ENCODE peak calls at places on chromosomes 5 and 9, in four cellular contexts. S, O, N and C are unnamed samples. For H3K27me3 and H3K4me1, the result is how much of the 10 kb centered on the place peaks cover.

GRCh38 chr5:130141689-130142320 is 237.5 kb downstream of the CHSY3 start:
- DNase-seq in S (no peak), O (peak), N (peak), C (peak)

GRCh38 chr9:90095682-90096081 is 490.9 kb downstream of the GADD45G start:
- DNase-seq in S (no peak), O (no peak), N (no peak), C (no peak)

GRCh38 chr5:3394046-3394597 is 201.5 kb upstream of the IRX1 start:
- DNase-seq in S (no peak), O (no peak), N (no peak), C (no peak)

GRCh38 chr9:347667-348292 is 133.1 kb downstream of the DOCK8 start:
- DNase-seq in S (peak), O (no peak), N (peak), C (peak)

GRCh38 chr5:54263447-54263846 is 46.9 kb downstream of the ARL15 start:
- DNase-seq in S (no peak), O (no peak), N (no peak), C (no peak)

GRCh38 chr5:35963381-35963843 is 25.0 kb upstream of the CAPSL start:
- DNase-seq in S (no peak), O (peak), N (no peak), C (peak)

GRCh38 chr9:100869321-100869720 is 159.2 kb upstream of the PLPPR1 start:
- DNase-seq in S (no peak), O (no peak), N (no peak), C (no peak)

GRCh38 chr5:150465926-150466325 is 16.4 kb upstream of the RPS14 start:
- DNase-seq in S (no peak), O (no peak), N (no peak), C (no peak)

GRCh38 chr5:58346001-58346400 is 113.9 kb downstream of the PLK2 start:
- DNase-seq in S (no peak), O (no peak), N (no peak), C (no peak)

GRCh38 chr5:43631182-43631910 is 28.4 kb downstream of the NNT start:
- DNase-seq in S (peak), O (peak), N (peak), C (peak)

GRCh38 chr9:72524820-72525539 is 3.6 kb downstream of the TMC1 start:
- DNase-seq in S (peak), O (peak), N (peak), C (peak)

GRCh38 chr5:56522972-56523371 is 289.8 kb upstream of the ANKRD55 start:
- DNase-seq in S (no peak), O (no peak), N (no peak), C (peak)

GRCh38 chr9:85647571-85647970 is 94.2 kb downstream of the AGTPBP1 start:
- DNase-seq in S (no peak), O (no peak), N (no peak), C (no peak)

GRCh38 chr9:34463098-34463900 is 4.7 kb downstream of the DNAI1 start:
- DNase-seq in S (no peak), O (no peak), N (no peak), C (peak)

GRCh38 chr5:173764321-173765029 is 123.7 kb upstream of the CPEB4 start:
- DNase-seq in S (no peak), O (peak), N (peak), C (peak)

GRCh38 chr9:131422241-131422792 is 28.4 kb downstream of the PRRC2B start:
- DNase-seq in S (no peak), O (no peak), N (peak), C (no peak)

GRCh38 chr5:143432658-143433239 is 29.3 kb upstream of the NR3C1 start:
- DNase-seq in S (no peak), O (no peak), N (no peak), C (no peak)

GRCh38 chr5:52702877-52703276 is 84.8 kb upstream of the ITGA1 start:
- DNase-seq in S (no peak), O (no peak), N (no peak), C (no peak)

GRCh38 chr5:179251276-179251969 is 93.8 kb downstream of the ADAMTS2 start:
- DNase-seq in S (no peak), O (peak), N (no peak), C (no peak)

GRCh38 chr5:179255527-179256228 is 89.6 kb downstream of the ADAMTS2 start:
- DNase-seq in S (no peak), O (peak), N (no peak), C (no peak)

GRCh38 chr5:179254638-179255271 is 90.5 kb downstream of the ADAMTS2 start:
- DNase-seq in S (no peak), O (peak), N (no peak), C (no peak)

GRCh38 chr5:179256229-179257189 is 88.8 kb downstream of the ADAMTS2 start:
- DNase-seq in S (no peak), O (peak), N (no peak), C (no peak)

DNA sequence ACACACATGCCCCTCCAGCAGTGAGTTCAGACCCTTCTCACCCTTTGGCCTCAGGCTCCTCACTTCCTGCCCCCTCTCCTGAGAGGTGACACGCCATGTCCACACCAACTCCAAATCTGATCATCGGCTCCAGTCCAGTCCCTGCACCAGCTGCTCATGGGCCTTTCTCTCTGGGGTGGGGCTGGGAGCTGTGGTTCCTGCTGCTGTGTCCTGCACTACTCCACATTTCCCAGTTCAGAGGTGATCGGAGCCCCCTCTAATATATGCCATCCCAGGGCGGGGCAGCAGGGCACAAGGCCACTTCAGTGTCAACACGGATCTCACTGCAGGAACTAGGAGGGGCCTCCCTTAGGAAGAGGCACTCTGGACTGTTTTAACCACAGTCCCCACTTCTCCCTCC is 91.5 kb downstream of the ADAMTS2 start:
- DNase-seq in S (no peak), O (peak), N (no peak), C (no peak)
- H2BK12ac ChIP-seq in S (no peak), O (no peak), N (no peak), C (no peak)

GRCh38 chr9:118290116-118290515 is 585.9 kb downstream of the TLR4 start:
- DNase-seq in S (no peak), O (no peak), N (no peak), C (no peak)
- H3K27me3 ChIP-seq in S (under half), O (under half), N (under half), C (under half)

GRCh38 chr9:35912791-35913400 is 3.6 kb downstream of the SPAAR start:
- DNase-seq in S (no peak), O (no peak), N (no peak), C (no peak)

GRCh38 chr9:35910613-35911488 is 1.6 kb downstream of the SPAAR start:
- DNase-seq in S (no peak), O (no peak), N (peak), C (peak)

GRCh38 chr9:35909687-35910612 is 660 bp downstream of the SPAAR start:
- DNase-seq in S (no peak), O (no peak), N (no peak), C (no peak)

GRCh38 chr9:35909274-35909673 is at the start of gene SPAAR:
- DNase-seq in S (no peak), O (no peak), N (no peak), C (no peak)

DNA sequence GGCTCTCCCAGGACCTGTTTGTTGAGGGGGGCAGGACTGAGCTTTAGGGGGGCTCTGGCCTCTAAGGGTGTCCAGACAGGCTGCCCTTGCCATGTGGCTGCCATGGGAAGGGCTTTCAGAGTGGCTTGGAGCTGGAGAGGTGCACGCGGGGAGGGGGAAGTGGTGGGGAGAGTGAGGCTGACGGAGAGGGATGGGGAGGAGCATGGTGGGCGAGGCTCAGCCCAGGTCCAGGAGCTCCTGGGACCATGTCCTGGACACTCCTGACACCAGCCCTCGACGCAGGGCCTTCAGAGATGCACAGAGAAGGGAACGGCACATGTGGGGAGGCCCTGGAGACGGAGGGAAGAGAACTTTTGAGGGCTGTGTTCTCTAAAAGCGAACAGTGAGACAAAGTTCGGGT is 2.4 kb downstream of the SPAAR start:
- DNase-seq in S (no peak), O (no peak), N (no peak), C (no peak)
- H3K4me1 ChIP-seq in S (under half), O (under half), N (under half), C (under half)

DNA sequence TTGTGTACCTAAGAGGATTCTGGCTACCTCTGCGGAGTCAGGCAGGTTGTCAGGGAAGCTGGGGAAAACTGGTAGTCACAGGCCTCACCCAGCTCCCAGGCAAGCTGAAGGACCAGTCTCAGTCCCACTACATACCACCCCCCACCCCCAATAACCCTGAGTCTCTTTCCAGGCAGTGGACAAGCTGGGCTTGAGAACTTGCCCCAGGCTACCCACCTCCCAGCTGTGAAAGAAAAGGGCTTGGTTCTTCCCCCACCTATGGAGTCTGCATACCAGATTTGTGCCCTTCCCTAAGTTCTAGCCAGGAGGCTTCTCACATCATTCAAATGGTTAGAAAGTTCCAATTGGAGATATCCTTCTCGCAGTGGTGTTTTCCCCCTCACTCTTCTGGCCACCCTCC is 1678.8 kb downstream of the MAT2B start:
- DNase-seq in S (no peak), O (no peak), N (no peak), C (no peak)
- H2BK12ac ChIP-seq in S (no peak), O (no peak), N (no peak), C (no peak)

GRCh38 chr5:73299017-73299630 is 126.1 kb downstream of the TMEM174 start:
- DNase-seq in S (peak), O (peak), N (no peak), C (peak)
- H3K27me3 ChIP-seq in S (half or more), O (half or more), N (half or more), C (half or more)

GRCh38 chr9:93590609-93591234 is 14.3 kb downstream of the PHF2 start:
- DNase-seq in S (no peak), O (no peak), N (no peak), C (no peak)

GRCh38 chr9:93592389-93593021 is 16.1 kb downstream of the PHF2 start:
- DNase-seq in S (no peak), O (peak), N (no peak), C (no peak)

GRCh38 chr9:93589688-93590087 is 13.3 kb downstream of the PHF2 start:
- DNase-seq in S (peak), O (peak), N (no peak), C (peak)

GRCh38 chr9:93591706-93592388 is 15.5 kb downstream of the PHF2 start:
- DNase-seq in S (no peak), O (no peak), N (peak), C (no peak)

DNA sequence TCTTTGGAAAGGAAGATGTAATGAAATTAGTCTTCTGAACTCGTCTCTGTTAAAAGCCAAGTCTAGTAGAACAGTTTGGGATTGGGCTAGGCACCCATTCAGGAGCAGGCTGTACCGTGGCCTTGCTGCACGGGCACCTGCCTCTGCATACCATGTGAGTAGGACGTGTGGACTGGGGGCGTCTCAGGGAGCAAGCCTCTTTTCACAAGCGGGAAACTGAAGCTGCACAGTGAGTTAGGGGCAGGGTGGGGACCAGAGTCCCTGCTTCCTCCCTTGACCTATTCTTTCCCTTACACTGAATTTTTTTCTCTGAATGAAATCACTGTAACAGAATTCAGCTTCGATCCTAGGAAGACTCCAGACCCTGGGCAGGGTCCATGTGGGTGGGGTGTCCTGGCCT is 14.9 kb downstream of the PHF2 start:
- DNase-seq in S (no peak), O (no peak), N (no peak), C (no peak)
- H3K4me1 ChIP-seq in S (under half), O (under half), N (under half), C (under half)

DNA sequence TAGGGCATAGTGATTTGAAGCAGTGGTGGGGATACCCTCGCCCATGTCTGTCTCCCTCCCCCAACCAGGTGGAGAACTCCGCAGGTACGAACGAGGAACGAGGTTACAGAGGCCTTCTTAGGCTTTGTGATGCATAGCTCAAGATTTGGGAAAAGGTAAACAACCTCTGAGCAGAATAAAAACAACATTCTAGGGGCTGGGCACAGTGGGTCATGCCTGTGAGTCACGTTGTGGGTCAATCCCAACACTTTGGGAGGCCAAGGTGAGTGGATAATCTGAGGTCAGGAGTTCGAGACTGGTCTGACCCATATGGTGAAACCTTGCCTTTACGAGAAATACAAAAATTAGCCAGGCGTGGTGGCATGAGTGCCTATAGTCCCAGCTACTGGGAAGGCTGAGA is 3.6 kb upstream of the LCP2 start:
- DNase-seq in S (no peak), O (no peak), N (no peak), C (no peak)
- H2BK12ac ChIP-seq in S (no peak), O (no peak), N (no peak), C (no peak)